ENCODE peak calls at places on chromosomes 3 and 15, in seven cellular contexts. Z is neuronal stem cell, E is IMR-90, H is mesenchymal stem cell, N is trophoblast cell, P is H9, D is mesendoderm. G is an unnamed sample.

GRCh38 chr15:101492752-101493692 is 3.5 kb upstream of the PCSK6 start:
- DNase-seq in P (no peak), E (no peak), Z (no peak), N (no peak), H (no peak), D (no peak), G (peak; percentile 37)

GRCh38 chr3:122929576-122930365 is 97.8 kb downstream of the SEMA5B start:
- DNase-seq in E (no peak), P (no peak), H (no peak), D (no peak), Z (no peak), N (no peak), G (no peak)

GRCh38 chr15:91515188-91515754 is 338.2 kb upstream of the SLCO3A1 start:
- DNase-seq in N (no peak), H (no peak), E (peak; percentile 92), D (no peak), P (no peak), Z (no peak), G (no peak)

GRCh38 chr15:65110676-65111292 is 4.2 kb downstream of the UBAP1L start:
- DNase-seq in N (no peak), H (peak; percentile 82), Z (no peak), E (peak; percentile 92), D (peak; percentile 82), P (no peak), G (no peak)

GRCh38 chr3:59680916-59681315 is 631.1 kb upstream of the CFAP20DC start:
- DNase-seq in Z (no peak), D (no peak), E (no peak), H (no peak), N (no peak), P (no peak), G (no peak)

GRCh38 chr3:133169669-133170068 is 131.5 kb downstream of the TMEM108 start:
- DNase-seq in N (peak; percentile 29), H (no peak), P (no peak), Z (no peak), D (no peak), E (no peak), G (no peak)

GRCh38 chr15:68409736-68410370 is 22.1 kb downstream of the ITGA11 start:
- DNase-seq in P (peak; percentile 18), D (no peak), E (no peak), Z (no peak), N (no peak), H (no peak), G (peak; percentile 23)

GRCh38 chr3:138199847-138200246 is 12.7 kb downstream of the ARMC8 start:
- DNase-seq in P (no peak), E (no peak), D (no peak), H (no peak), N (no peak), Z (no peak), G (no peak)

GRCh38 chr3:125129512-125129962 is 73.7 kb upstream of the HEG1 start:
- DNase-seq in Z (no peak), D (no peak), E (peak; percentile 99), N (peak; percentile 92), H (peak; percentile 99), P (no peak), G (no peak)

GRCh38 chr3:187763850-187764648 is 18.8 kb upstream of the BCL6 start:
- DNase-seq in N (peak; percentile 61), P (peak; percentile 43), H (no peak), Z (no peak), E (no peak), D (peak; percentile 78), G (no peak)

GRCh38 chr15:81575436-81576123 is 201.6 kb upstream of the TMC3 start:
- DNase-seq in E (peak; percentile 1), N (peak; percentile 58), D (peak; percentile 83), Z (no peak), H (no peak), P (no peak), G (no peak)

GRCh38 chr3:185270262-185270955 is 16.6 kb upstream of the EHHADH start:
- DNase-seq in H (peak; percentile 15), E (peak; percentile 31), P (peak; percentile 56), Z (no peak), D (peak; percentile 83), N (no peak), G (no peak)

GRCh38 chr3:57298041-57298440 is 5.6 kb upstream of the ASB14 start:
- DNase-seq in E (peak; percentile 40), Z (no peak), D (peak; percentile 23), H (peak; percentile 21), P (no peak), N (peak; percentile 73), G (no peak)

GRCh38 chr15:39362832-39363561 is 217.9 kb upstream of the THBS1 start:
- DNase-seq in E (peak; percentile 96), D (no peak), H (peak; percentile 14), P (no peak), N (no peak), Z (no peak), G (no peak)

GRCh38 chr15:39359736-39360135 is 221.1 kb upstream of the THBS1 start:
- DNase-seq in D (no peak), Z (no peak), H (no peak), N (no peak), P (no peak), E (no peak), G (no peak)

GRCh38 chr15:39361497-39361896 is 219.4 kb upstream of the THBS1 start:
- DNase-seq in E (no peak), D (no peak), H (no peak), P (no peak), Z (no peak), N (no peak), G (no peak)

GRCh38 chr15:39358441-39359041 is 222.3 kb upstream of the THBS1 start:
- DNase-seq in H (peak; percentile 50), P (no peak), N (no peak), E (peak; percentile 84), D (no peak), Z (no peak), G (no peak)

GRCh38 chr15:39360417-39360816 is 220.5 kb upstream of the THBS1 start:
- DNase-seq in E (no peak), D (no peak), H (no peak), P (no peak), N (no peak), Z (no peak), G (no peak)
- H2BK5ac ChIP-seq in E (peak overlapping the region; percentile 16), D (no peak overlapping the region), H (no peak overlapping the region), P (no peak overlapping the region), N (no peak overlapping the region), Z (no peak overlapping the region), G (no peak overlapping the region)

GRCh38 chr3:45591547-45591912 is 3.0 kb upstream of the LIMD1 start:
- DNase-seq in N (no peak), E (no peak), H (no peak), Z (no peak), D (no peak), P (no peak), G (no peak)
- H2BK5ac ChIP-seq in N (no peak overlapping the region), E (no peak overlapping the region), H (no peak overlapping the region), Z (no peak overlapping the region), D (no peak overlapping the region), P (no peak overlapping the region), G (no peak overlapping the region)

DNA sequence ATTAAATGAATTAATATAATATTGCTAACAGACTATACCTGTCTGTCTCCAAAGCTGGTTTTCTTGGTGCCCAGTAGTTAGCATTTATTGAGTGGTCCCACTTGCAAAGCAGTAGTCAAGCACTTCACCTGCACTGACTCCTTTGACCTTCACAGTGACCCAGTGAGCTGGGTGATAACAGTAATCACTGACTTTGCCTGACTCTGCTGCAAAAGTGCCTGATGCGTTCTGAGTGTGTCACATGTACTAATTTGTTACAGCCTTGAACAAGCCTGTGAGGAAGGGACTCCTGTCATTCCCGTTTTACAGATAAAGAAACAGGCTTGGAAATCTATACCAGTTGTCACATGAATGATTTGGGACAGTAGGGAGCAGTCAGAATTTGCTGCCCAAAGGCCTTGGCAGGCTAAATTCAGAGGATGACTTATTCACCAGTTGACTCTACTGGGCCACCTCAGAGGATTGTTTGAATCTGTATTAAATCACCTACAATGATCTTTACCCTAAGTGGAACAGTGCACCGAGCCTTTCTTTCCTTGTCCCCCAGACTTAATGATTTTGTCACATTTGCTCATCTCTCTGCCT is 116.6 kb upstream of the PLXNA1 start:
- DNase-seq in N (no peak), P (no peak), D (no peak), H (no peak), E (no peak), Z (no peak), G (peak; percentile 23)
- H2BK5ac ChIP-seq in N (no peak overlapping the region), P (no peak overlapping the region), D (no peak overlapping the region), H (no peak overlapping the region), E (no peak overlapping the region), Z (no peak overlapping the region), G (no peak overlapping the region)

GRCh38 chr15:23529891-23530290 is 35.6 kb upstream of the MKRN3 start:
- DNase-seq in Z (no peak), P (no peak), D (no peak), E (no peak), H (no peak), N (no peak), G (no peak)
- H2BK5ac ChIP-seq in Z (no peak overlapping the region), P (no peak overlapping the region), D (no peak overlapping the region), E (no peak overlapping the region), H (no peak overlapping the region), N (no peak overlapping the region), G (no peak overlapping the region)

GRCh38 chr3:32026583-32026982 is 45.0 kb downstream of the ZNF860 start:
- DNase-seq in E (no peak), D (no peak), H (no peak), P (no peak), Z (no peak), N (no peak), G (no peak)
- H2BK5ac ChIP-seq in E (no peak overlapping the region), D (no peak overlapping the region), H (no peak overlapping the region), P (no peak overlapping the region), Z (no peak overlapping the region), N (no peak overlapping the region), G (no peak overlapping the region)

GRCh38 chr3:178289544-178290160 is 246.6 kb upstream of the KCNMB2 start:
- DNase-seq in Z (no peak), N (no peak), H (peak; percentile 38), P (no peak), E (peak; percentile 32), D (no peak), G (no peak)
- H2BK5ac ChIP-seq in Z (no peak overlapping the region), N (no peak overlapping the region), H (no peak overlapping the region), P (no peak overlapping the region), E (no peak overlapping the region), D (no peak overlapping the region), G (no peak overlapping the region)